ENCODE peak calls at places on chromosomes 3 and 15, in seven cellular contexts. I is neural progenitor cell; B is RWPE2; E is CD8-positive, alpha-beta T cell; T is brain microvascular endothelial cell; M is cardiac muscle cell; A is substantia nigra. Q is an unnamed sample.

GRCh38 chr3:182683335-182684257 is 109.7 kb upstream of the ATP11B start:
- DNase-seq in I (peak), B (no peak), E (peak), T (peak), M (peak), A (peak), Q (peak)

GRCh38 chr3:192687488-192688152 is 39.7 kb downstream of the FGF12 start:
- DNase-seq in I (no peak), B (no peak), E (no peak), T (no peak), M (no peak), A (no peak), Q (no peak)

GRCh38 chr15:99163271-99164062 is 58.6 kb downstream of the SYNM start:
- DNase-seq in I (no peak), B (no peak), E (no peak), T (no peak), M (no peak), A (no peak), Q (peak)

GRCh38 chr15:41919954-41920538 is 26.2 kb upstream of the SPTBN5 start:
- DNase-seq in I (no peak), B (no peak), E (no peak), T (peak), M (no peak), A (no peak), Q (peak)

GRCh38 chr3:152461460-152461859 is 192.7 kb downstream of the MBNL1 start:
- DNase-seq in I (no peak), B (no peak), E (no peak), T (no peak), M (no peak), A (no peak), Q (no peak)

GRCh38 chr3:160477750-160478149 is 28.2 kb upstream of the TRIM59 start:
- DNase-seq in I (no peak), B (no peak), E (no peak), T (peak), M (peak), A (no peak), Q (peak)

GRCh38 chr3:181212271-181212670 is 222.7 kb upstream of the DNAJC19 start:
- DNase-seq in I (no peak), B (no peak), E (no peak), T (no peak), M (no peak), A (no peak), Q (no peak)

GRCh38 chr15:92645051-92645631 is 10.4 kb downstream of the FAM174B start:
- DNase-seq in I (no peak), B (no peak), E (no peak), T (no peak), M (no peak), A (no peak), Q (peak)

GRCh38 chr15:23869391-23869790 is 182.3 kb upstream of the NDN start:
- DNase-seq in I (peak), B (peak), E (no peak), T (no peak), M (peak), A (peak), Q (no peak)

GRCh38 chr3:37852097-37852496 is 9.6 kb upstream of the CTDSPL start:
- DNase-seq in I (no peak), B (no peak), E (no peak), T (peak), M (no peak), A (no peak), Q (peak)

GRCh38 chr3:45665101-45665572 is 24.1 kb upstream of the SACM1L start:
- DNase-seq in I (peak), B (no peak), E (peak), T (no peak), M (peak), A (peak), Q (no peak)

GRCh38 chr3:72708441-72708840 is 139.8 kb downstream of the SHQ1 start:
- DNase-seq in I (no peak), B (no peak), E (no peak), T (no peak), M (no peak), A (no peak), Q (no peak)

GRCh38 chr3:171416061-171416460 is 44.1 kb downstream of the TNIK start:
- DNase-seq in I (no peak), B (no peak), E (no peak), T (peak), M (no peak), A (no peak), Q (no peak)

GRCh38 chr3:119184808-119185690 is 11.7 kb downstream of the UPK1B start:
- DNase-seq in I (no peak), B (no peak), E (no peak), T (peak), M (no peak), A (no peak), Q (peak)

DNA sequence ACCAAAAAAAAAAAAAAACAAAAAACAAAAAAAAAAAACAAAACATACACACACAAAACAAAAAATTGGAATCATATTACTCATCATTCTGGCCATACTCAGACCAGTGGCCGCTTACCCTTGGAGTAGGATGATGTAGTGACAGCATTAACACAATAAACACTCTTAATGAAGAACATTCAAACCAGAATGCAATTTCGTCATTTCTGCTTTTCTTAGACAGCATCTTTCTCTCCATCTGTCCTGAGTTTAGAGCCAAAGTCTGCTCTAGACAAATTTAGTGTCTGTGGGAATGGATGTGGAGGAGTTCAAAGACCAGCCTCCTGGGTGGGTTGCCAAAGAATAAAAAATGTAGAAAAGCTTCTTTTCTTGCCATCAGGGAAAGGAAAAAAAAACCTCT is 212.3 kb upstream of the POU1F1 start:
- DNase-seq in I (no peak), B (no peak), E (no peak), T (no peak), M (no peak), A (no peak), Q (peak)
- H3K27ac ChIP-seq in I (no peak), B (no peak), E (no peak), T (no peak), M (no peak), A (no peak), Q (no peak)

GRCh38 chr3:132790806-132791205 is 68.6 kb upstream of the NPHP3 start:
- DNase-seq in I (no peak), B (no peak), E (no peak), T (no peak), M (no peak), A (no peak), Q (no peak)

GRCh38 chr3:132789959-132790358 is 67.8 kb upstream of the NPHP3 start:
- DNase-seq in I (no peak), B (no peak), E (no peak), T (no peak), M (no peak), A (no peak), Q (no peak)

GRCh38 chr3:132787616-132788015 is 65.4 kb upstream of the NPHP3 start:
- DNase-seq in I (no peak), B (no peak), E (no peak), T (peak), M (no peak), A (no peak), Q (no peak)

GRCh38 chr3:132786890-132787289 is 64.7 kb upstream of the NPHP3 start:
- DNase-seq in I (no peak), B (no peak), E (no peak), T (no peak), M (no peak), A (no peak), Q (no peak)

GRCh38 chr3:132788299-132788698 is 66.1 kb upstream of the NPHP3 start:
- DNase-seq in I (no peak), B (no peak), E (no peak), T (peak), M (no peak), A (peak), Q (peak)
- H3K27ac ChIP-seq in I (no peak), B (no peak), E (no peak), T (no peak), M (no peak), A (peak), Q (no peak)

DNA sequence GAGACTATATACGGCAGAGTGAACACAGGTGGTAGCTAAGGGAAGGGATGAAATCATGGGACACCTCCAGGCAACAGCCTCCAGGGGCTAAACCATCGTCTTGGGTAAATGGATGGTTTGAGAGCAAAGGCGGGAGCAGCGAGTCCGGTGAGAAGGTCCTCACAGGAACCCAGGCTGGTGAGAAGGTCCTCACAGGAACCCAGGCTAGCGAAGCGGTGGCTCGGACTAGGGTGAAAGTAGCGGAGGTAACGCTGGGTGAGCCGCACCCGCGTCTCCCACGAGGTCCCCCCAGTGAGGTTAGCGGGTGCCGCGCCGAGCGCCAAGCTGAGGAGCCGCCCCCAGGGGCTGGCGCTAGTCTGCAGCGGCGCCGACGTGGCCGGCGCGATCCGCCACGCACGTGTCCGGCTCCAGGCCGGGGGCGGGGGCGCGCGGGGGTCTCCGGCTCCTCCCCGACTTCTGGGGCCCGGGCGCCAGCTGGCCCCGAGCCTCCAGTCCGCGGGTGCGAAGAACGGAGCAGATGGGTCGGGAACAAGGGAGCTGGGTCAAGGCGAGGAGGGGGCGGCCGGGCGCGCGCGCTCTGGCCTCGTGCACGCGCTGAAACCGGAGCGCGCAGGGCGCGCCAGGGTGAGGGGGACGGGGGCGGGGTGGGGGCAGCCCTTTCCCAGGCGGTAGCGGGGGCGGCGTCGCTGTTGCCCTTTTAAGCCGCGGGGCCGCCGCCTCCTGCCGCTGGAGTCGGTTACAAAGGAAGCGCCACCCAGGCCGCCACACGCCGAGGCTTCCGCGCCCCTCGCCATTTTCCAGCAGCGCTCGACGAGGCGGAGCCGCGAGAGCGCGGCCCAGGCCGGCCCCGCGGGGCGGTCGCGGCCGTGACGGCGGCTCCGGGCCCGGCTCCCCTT is at the start of gene UBE2Q2:
- DNase-seq in I (peak), B (peak), E (peak), T (peak), M (peak), A (peak), Q (peak)
- H3K27ac ChIP-seq in I (no peak), B (peak), E (peak), T (peak), M (peak), A (peak), Q (peak)

GRCh38 chr3:13513913-13514517 is 33.9 kb downstream of the HDAC11 start:
- DNase-seq in I (no peak), B (no peak), E (no peak), T (no peak), M (no peak), A (no peak), Q (no peak)
- H3K27ac ChIP-seq in I (no peak), B (peak), E (no peak), T (no peak), M (no peak), A (no peak), Q (no peak)

DNA sequence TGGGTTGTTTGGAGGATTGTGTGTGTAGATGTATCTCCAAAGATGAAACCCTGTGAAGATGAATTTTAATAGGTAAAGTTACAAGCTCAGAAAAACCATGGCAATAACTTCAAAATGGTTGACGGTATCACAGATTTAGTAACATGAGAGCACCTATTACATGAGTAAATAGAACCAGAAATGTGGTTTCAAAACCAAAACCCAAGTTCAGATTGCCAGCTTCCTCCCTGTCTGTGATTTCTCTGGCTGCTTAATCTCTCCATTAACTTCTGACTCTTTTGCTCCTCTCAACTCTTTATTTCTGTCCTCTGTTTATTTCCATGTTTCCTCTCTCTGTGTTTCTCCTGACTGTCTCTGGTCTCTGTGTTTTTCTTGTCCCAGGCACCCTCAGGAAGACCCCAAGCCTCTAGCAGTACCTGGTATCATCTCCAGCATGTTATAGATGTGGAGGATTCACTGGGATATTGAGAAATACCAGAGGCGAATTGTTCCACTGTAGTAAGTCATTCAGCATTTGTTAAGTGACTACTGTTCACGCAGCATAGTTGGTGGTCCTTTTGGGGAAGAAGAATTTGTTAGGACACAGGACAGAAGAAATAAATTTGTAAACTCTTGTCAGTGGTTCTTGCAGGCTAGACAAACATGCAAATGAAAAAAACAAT is 138.8 kb downstream of the BBX start:
- DNase-seq in I (no peak), B (no peak), E (no peak), T (no peak), M (no peak), A (no peak), Q (no peak)
- H3K27ac ChIP-seq in I (no peak), B (peak), E (no peak), T (peak), M (no peak), A (no peak), Q (peak)

GRCh38 chr15:51982770-51983103 is 11.2 kb upstream of the LEO1 start:
- DNase-seq in I (no peak), B (no peak), E (no peak), T (no peak), M (no peak), A (no peak), Q (no peak)
- H3K27ac ChIP-seq in I (no peak), B (peak), E (no peak), T (no peak), M (no peak), A (no peak), Q (no peak)

GRCh38 chr15:93708721-93709120 is 522.6 kb upstream of the MCTP2 start:
- DNase-seq in I (no peak), B (no peak), E (no peak), T (no peak), M (no peak), A (no peak), Q (no peak)

GRCh38 chr15:93706881-93707280 is 524.5 kb upstream of the MCTP2 start:
- DNase-seq in I (no peak), B (no peak), E (no peak), T (no peak), M (no peak), A (no peak), Q (no peak)

GRCh38 chr15:93706476-93706875 is 524.9 kb upstream of the MCTP2 start:
- DNase-seq in I (no peak), B (no peak), E (no peak), T (no peak), M (no peak), A (no peak), Q (no peak)

DNA sequence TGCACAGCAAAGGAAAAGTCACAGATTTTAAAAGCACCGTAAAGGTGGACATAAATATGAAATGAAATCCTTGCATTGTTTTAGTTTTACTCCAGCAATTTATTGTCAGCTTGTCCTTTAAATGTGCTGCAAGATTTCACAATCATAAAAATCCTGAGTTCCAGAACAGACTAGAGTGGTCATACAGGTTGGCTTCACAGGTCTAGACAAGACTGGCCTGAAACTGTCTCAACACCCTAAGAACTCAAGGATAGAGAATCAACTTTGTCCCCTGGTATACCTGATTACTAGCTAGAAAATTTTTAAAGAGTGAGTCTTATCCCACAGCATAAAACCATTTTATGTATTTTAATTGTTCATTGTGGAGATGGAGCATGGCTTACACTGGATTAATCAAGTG is 521.7 kb upstream of the MCTP2 start:
- DNase-seq in I (no peak), B (no peak), E (no peak), T (no peak), M (no peak), A (no peak), Q (no peak)
- H3K27ac ChIP-seq in I (no peak), B (peak), E (no peak), T (no peak), M (no peak), A (no peak), Q (no peak)

Q was measured in astrocyte.